ENCODE peak calls at places on chromosomes 7 and 10, in seven cellular contexts. J is transverse colon, N is A549, E is tibial nerve, K is upper lobe of left lung, S is H1, U is ovary. R is an unnamed sample.

GRCh38 chr7:46385662-46386309 is 464.7 kb upstream of the IGFBP3 start:
- DNase-seq in E (no peak), U (no peak), N (peak), J (no peak), K (no peak), S (no peak), R (no peak)

GRCh38 chr7:146478975-146479492 is 362.4 kb downstream of the CNTNAP2 start:
- DNase-seq in U (no peak), K (no peak), N (no peak), J (no peak), E (no peak), S (no peak), R (no peak)

GRCh38 chr7:105389090-105389650 is 449 bp upstream of the SRPK2 start:
- DNase-seq in K (no peak), U (peak), S (peak), J (peak), E (no peak), N (peak), R (peak)

GRCh38 chr7:133365892-133366291 is 113.0 kb downstream of the EXOC4 start:
- DNase-seq in E (no peak), N (no peak), S (no peak), U (no peak), K (no peak), J (no peak), R (no peak)

GRCh38 chr10:45520476-45520875 is 146.5 kb downstream of the ALOX5 start:
- DNase-seq in E (no peak), J (no peak), S (no peak), U (no peak), K (no peak), N (no peak), R (no peak)

GRCh38 chr7:128379900-128380806 is 18.7 kb upstream of the PRRT4 start:
- DNase-seq in E (no peak), S (no peak), N (no peak), K (no peak), U (no peak), J (no peak), R (no peak)

GRCh38 chr10:36534471-36535002 is 590.9 kb upstream of the ANKRD30A start:
- DNase-seq in K (no peak), E (no peak), J (no peak), U (no peak), S (no peak), N (peak), R (no peak)

GRCh38 chr7:123769371-123769770 is 20.6 kb upstream of the WASL start:
- DNase-seq in N (peak), K (no peak), J (no peak), E (no peak), S (no peak), U (no peak), R (no peak)

GRCh38 chr7:150909192-150909591 is 56.9 kb downstream of the AOC1 start:
- DNase-seq in E (no peak), S (no peak), U (no peak), K (no peak), N (no peak), J (no peak), R (no peak)

GRCh38 chr10:70918851-70919530 is 30.6 kb upstream of the PCBD1 start:
- DNase-seq in N (no peak), S (no peak), E (no peak), K (no peak), J (peak), U (no peak), R (no peak)

GRCh38 chr7:151368136-151368571 is 26.5 kb downstream of the NUB1 start:
- DNase-seq in U (peak), J (peak), S (peak), N (peak), E (peak), K (peak), R (peak)

GRCh38 chr10:106740-107139 is 28.5 kb upstream of the ZMYND11 start:
- DNase-seq in N (no peak), K (no peak), U (no peak), J (no peak), S (no peak), E (no peak), R (no peak)

GRCh38 chr10:44280615-44281014 is 104.3 kb downstream of the CXCL12 start:
- DNase-seq in S (no peak), K (no peak), N (no peak), U (no peak), J (no peak), E (no peak), R (peak)

GRCh38 chr7:25636871-25637283 is 408.6 kb upstream of the NPVF start:
- DNase-seq in K (no peak), S (no peak), J (no peak), N (no peak), U (peak), E (peak), R (no peak)

GRCh38 chr7:129159539-129159938 is 15.0 kb downstream of the TSPAN33 start:
- DNase-seq in E (no peak), S (no peak), N (no peak), J (no peak), K (no peak), U (no peak), R (no peak)

GRCh38 chr10:58451490-58451889 is 61.2 kb upstream of the BICC1 start:
- DNase-seq in J (no peak), S (no peak), N (no peak), K (no peak), E (no peak), U (no peak), R (no peak)

GRCh38 chr7:268991-269390 is 21.0 kb upstream of the FOXL3 start:
- DNase-seq in N (no peak), E (no peak), K (no peak), U (no peak), J (no peak), S (no peak), R (no peak)

GRCh38 chr10:113087082-113088029 is 137.3 kb downstream of the TCF7L2 start:
- DNase-seq in K (no peak), J (peak), S (no peak), N (peak), E (no peak), U (peak), R (peak)

GRCh38 chr10:86139066-86139657 is 227.4 kb downstream of the GRID1 start:
- DNase-seq in E (no peak), K (no peak), U (no peak), S (peak), J (no peak), N (peak), R (no peak)

GRCh38 chr10:22365233-22365632 is 19.9 kb downstream of the SPAG6 start:
- DNase-seq in U (no peak), N (no peak), J (no peak), K (no peak), S (no peak), E (no peak), R (no peak)

GRCh38 chr10:128149267-128149666 is 23.0 kb upstream of the MKI67 start:
- DNase-seq in N (no peak), E (no peak), S (no peak), U (no peak), K (peak), J (no peak), R (no peak)

GRCh38 chr7:22700559-22701002 is 26.4 kb upstream of the IL6 start:
- DNase-seq in E (no peak), J (no peak), K (no peak), N (no peak), S (no peak), U (no peak), R (no peak)

GRCh38 chr10:93435061-93435491 is 47.1 kb downstream of the MYOF start:
- DNase-seq in N (no peak), J (no peak), K (no peak), E (no peak), S (no peak), U (no peak), R (peak)

GRCh38 chr10:129491123-129491734 is 24.2 kb downstream of the MGMT start:
- DNase-seq in U (no peak), N (peak), K (no peak), E (no peak), S (no peak), J (no peak), R (no peak)

GRCh38 chr10:120336910-120337540 is 120.0 kb upstream of the PLPP4 start:
- DNase-seq in N (peak), K (no peak), S (peak), E (peak), J (peak), U (no peak), R (no peak)

GRCh38 chr10:120945801-120946302 is 94.7 kb downstream of the WDR11 start:
- DNase-seq in K (peak), J (peak), E (no peak), U (peak), S (no peak), N (peak), R (peak)

GRCh38 chr10:113961261-113961938 is 82.3 kb upstream of the ADRB1 start:
- DNase-seq in S (no peak), E (no peak), K (no peak), U (no peak), N (no peak), J (peak), R (no peak)

GRCh38 chr10:51706225-51706624 is 6.8 kb upstream of the CSTF2T start:
- DNase-seq in E (peak), S (no peak), J (peak), K (no peak), N (no peak), U (peak), R (peak)

GRCh38 chr10:416091-416515 is 273.4 kb downstream of the DIP2C start:
- DNase-seq in U (no peak), K (no peak), E (no peak), S (no peak), N (peak), J (no peak), R (no peak)

GRCh38 chr7:95412075-95412474 is 15.9 kb upstream of the PON3 start:
- DNase-seq in J (no peak), S (no peak), K (no peak), E (no peak), N (no peak), U (no peak), R (no peak)
- H3K27ac ChIP-seq in J (no peak), S (no peak), K (no peak), E (no peak), N (peak), U (no peak), R (no peak)

DNA sequence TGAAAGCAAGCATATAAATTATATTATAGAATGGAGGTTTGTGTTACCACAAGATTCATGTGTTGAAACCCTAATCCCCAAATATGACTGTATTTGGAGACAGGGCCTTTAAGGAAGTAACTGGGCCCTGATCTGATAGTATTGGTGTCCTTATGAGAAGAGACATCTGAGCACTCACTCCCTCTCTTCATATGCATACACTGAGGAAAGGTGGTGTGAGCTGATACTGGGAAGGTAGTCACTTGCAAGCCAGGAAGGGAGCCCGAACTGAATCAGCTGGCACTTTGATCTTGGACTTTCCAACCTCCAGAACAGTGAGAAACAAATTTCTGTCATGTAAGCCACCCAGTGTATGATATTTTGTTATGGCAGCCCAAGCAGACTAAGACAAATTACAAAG is 66.9 kb upstream of the RHOBTB1 start:
- DNase-seq in N (no peak), U (no peak), K (no peak), E (no peak), S (no peak), J (no peak), R (no peak)
- TF ChIP-seq EP300 in N (no peak), U (no peak), K (no peak), E (no peak), S (no peak), J (no peak), R (no peak)

GRCh38 chr7:44618754-44619153 is 12.3 kb downstream of the OGDH start:
- DNase-seq in E (no peak), S (no peak), K (no peak), U (no peak), N (no peak), J (no peak), R (no peak)

GRCh38 chr7:44615793-44616192 is 9.4 kb downstream of the OGDH start:
- DNase-seq in N (no peak), K (no peak), U (no peak), S (no peak), E (no peak), J (no peak), R (no peak)

GRCh38 chr7:44617225-44617885 is 10.9 kb downstream of the OGDH start:
- DNase-seq in U (no peak), J (no peak), K (no peak), N (no peak), E (no peak), S (no peak), R (no peak)

GRCh38 chr7:44616545-44616944 is 10.1 kb downstream of the OGDH start:
- DNase-seq in S (no peak), E (no peak), N (no peak), K (no peak), U (no peak), J (no peak), R (no peak)

DNA sequence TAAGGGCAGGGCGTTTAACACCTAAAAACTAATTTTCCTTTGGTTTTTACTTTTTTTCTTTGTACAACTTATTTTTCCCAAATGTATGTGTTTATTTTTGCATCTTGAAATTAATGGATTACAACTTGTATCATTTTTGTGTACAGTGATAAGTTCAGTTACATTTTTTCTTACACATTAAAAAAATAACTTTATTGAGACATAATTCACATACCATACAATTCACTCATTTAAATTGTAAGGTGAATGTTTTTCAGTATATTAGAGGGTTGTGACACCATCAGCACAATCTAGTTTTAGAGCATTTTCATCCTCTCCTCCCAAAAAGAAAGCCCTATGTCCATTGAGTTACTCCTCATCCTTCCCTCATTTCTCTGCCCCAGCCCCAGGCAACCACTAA is 11.6 kb downstream of the OGDH start:
- DNase-seq in N (no peak), S (no peak), K (no peak), U (no peak), E (no peak), J (no peak), R (no peak)
- H3K27ac ChIP-seq in N (no peak), S (no peak), K (no peak), U (no peak), E (no peak), J (no peak), R (no peak)

GRCh38 chr10:24929056-24929544 is 23.3 kb downstream of the PRTFDC1 start:
- DNase-seq in K (no peak), N (no peak), S (no peak), E (no peak), J (no peak), U (no peak), R (no peak)
- TF ChIP-seq EP300 in K (no peak), N (no peak), S (no peak), E (no peak), J (no peak), U (no peak), R (no peak)

DNA sequence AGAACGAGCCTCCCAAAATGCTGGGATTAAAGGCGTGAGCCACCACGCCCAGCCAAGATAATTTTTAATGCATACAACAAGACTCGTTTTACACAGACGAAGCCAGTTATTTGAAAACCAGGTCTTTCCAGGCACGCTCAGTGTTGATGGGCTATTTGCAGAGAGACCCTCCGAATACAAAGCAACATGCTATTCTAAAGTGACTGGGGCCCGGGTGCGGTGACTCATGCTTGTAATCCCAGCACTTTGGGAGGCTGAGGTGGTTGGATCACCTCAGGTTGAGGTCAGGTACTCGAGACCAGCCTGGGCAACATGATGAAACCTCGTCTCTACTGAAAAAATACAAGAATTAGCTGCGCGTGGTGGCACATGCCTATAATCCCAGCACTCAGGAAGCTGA is 795 bp upstream of the AZGP1 start:
- DNase-seq in U (no peak), S (no peak), K (no peak), E (no peak), J (no peak), N (no peak), R (no peak)
- H3K27ac ChIP-seq in U (no peak), S (no peak), K (no peak), E (peak), J (no peak), N (no peak), R (no peak)

R was measured in sigmoid colon.